ENCODE peak calls at places on chromosome 16, in nine cellular contexts. L is transverse colon, X is heart left ventricle, W is BE2C, C is cardiac muscle cell, P is GM23338, Y is fibroblast of lung, O is uterus, M is heart right ventricle. K is an unnamed sample.

GRCh38 chr16:24858219-24859041 is 12.7 kb downstream of the SLC5A11 start:
- DNase-seq in P (peak), W (peak), L (peak), Y (peak), C (peak), M (peak), X (peak), O (peak), K (no peak)

GRCh38 chr16:71428883-71429282 is 13.0 kb downstream of the TLE7 start:
- DNase-seq in Y (no peak), L (no peak), X (no peak), P (no peak), O (no peak), W (no peak), C (peak), M (no peak), K (no peak)

GRCh38 chr16:84786605-84787302 is 33.0 kb upstream of the CRISPLD2 start:
- DNase-seq in O (no peak), C (no peak), X (no peak), Y (no peak), M (no peak), L (no peak), W (no peak), P (no peak), K (no peak)

GRCh38 chr16:81583893-81584705 is 139.5 kb downstream of the CMIP start:
- DNase-seq in O (no peak), M (no peak), L (peak), C (no peak), Y (peak), X (no peak), P (no peak), W (no peak), K (no peak)

GRCh38 chr16:81526935-81527334 is 82.3 kb downstream of the CMIP start:
- DNase-seq in C (peak), Y (peak), W (no peak), P (no peak), M (peak), X (peak), O (no peak), L (no peak), K (no peak)

GRCh38 chr16:7449808-7450207 is 117.2 kb downstream of the RBFOX1 start:
- DNase-seq in W (no peak), M (no peak), C (no peak), O (no peak), L (no peak), X (no peak), Y (no peak), P (no peak), K (no peak)

GRCh38 chr16:1770328-1771071 is 843 bp downstream of the NME3 start:
- DNase-seq in P (peak), Y (peak), M (peak), O (peak), L (peak), X (peak), C (peak), W (peak), K (no peak)

GRCh38 chr16:49703494-49703893 is 152.4 kb downstream of the ZNF423 start:
- DNase-seq in L (no peak), M (no peak), P (no peak), O (no peak), Y (no peak), W (no peak), X (no peak), C (no peak), K (no peak)

GRCh38 chr16:53159781-53160436 is 105.1 kb downstream of the CHD9 start:
- DNase-seq in P (peak), C (peak), L (no peak), M (peak), W (peak), Y (peak), O (no peak), X (no peak), K (no peak)

GRCh38 chr16:10040136-10041080 is 141.8 kb downstream of the GRIN2A start:
- DNase-seq in L (no peak), O (no peak), X (no peak), C (no peak), P (peak), Y (no peak), M (no peak), W (no peak), K (no peak)

GRCh38 chr16:81266680-81267095 is 28.2 kb downstream of the BCO1 start:
- DNase-seq in X (no peak), O (no peak), W (peak), M (no peak), P (no peak), Y (no peak), C (peak), L (peak), K (no peak)

GRCh38 chr16:58098207-58099096 is 30.7 kb downstream of the CFAP20 start:
- DNase-seq in X (no peak), C (no peak), P (no peak), Y (no peak), L (no peak), M (no peak), O (no peak), W (no peak), K (peak)

GRCh38 chr16:49049191-49049590 is 232.4 kb downstream of the CBLN1 start:
- DNase-seq in P (no peak), W (no peak), O (no peak), C (no peak), M (no peak), L (no peak), X (no peak), Y (no peak), K (no peak)

GRCh38 chr16:72723781-72724180 is 324.1 kb downstream of the ZFHX3 start:
- DNase-seq in C (peak), X (no peak), W (no peak), M (no peak), L (no peak), Y (no peak), P (no peak), O (no peak), K (no peak)

GRCh38 chr16:50598256-50598894 is 50.2 kb downstream of the NKD1 start:
- DNase-seq in L (no peak), O (no peak), P (no peak), M (peak), C (no peak), W (peak), X (peak), Y (no peak), K (no peak)

GRCh38 chr16:47141773-47142468 is 1.8 kb downstream of the NETO2 start:
- DNase-seq in O (peak), Y (peak), P (peak), X (peak), C (peak), L (peak), M (peak), W (peak), K (peak)

GRCh38 chr16:47144559-47144877 is 773 bp upstream of the NETO2 start:
- DNase-seq in O (no peak), P (no peak), Y (no peak), C (no peak), X (no peak), L (no peak), W (no peak), M (no peak), K (no peak)

GRCh38 chr16:47143329-47143676 is 442 bp downstream of the NETO2 start:
- DNase-seq in L (peak), Y (peak), W (peak), P (peak), X (no peak), O (peak), C (peak), M (peak), K (no peak)

GRCh38 chr16:47142469-47143328 is 1.0 kb downstream of the NETO2 start:
- DNase-seq in X (peak), C (peak), L (peak), W (peak), Y (peak), M (peak), O (no peak), P (peak), K (no peak)

DNA sequence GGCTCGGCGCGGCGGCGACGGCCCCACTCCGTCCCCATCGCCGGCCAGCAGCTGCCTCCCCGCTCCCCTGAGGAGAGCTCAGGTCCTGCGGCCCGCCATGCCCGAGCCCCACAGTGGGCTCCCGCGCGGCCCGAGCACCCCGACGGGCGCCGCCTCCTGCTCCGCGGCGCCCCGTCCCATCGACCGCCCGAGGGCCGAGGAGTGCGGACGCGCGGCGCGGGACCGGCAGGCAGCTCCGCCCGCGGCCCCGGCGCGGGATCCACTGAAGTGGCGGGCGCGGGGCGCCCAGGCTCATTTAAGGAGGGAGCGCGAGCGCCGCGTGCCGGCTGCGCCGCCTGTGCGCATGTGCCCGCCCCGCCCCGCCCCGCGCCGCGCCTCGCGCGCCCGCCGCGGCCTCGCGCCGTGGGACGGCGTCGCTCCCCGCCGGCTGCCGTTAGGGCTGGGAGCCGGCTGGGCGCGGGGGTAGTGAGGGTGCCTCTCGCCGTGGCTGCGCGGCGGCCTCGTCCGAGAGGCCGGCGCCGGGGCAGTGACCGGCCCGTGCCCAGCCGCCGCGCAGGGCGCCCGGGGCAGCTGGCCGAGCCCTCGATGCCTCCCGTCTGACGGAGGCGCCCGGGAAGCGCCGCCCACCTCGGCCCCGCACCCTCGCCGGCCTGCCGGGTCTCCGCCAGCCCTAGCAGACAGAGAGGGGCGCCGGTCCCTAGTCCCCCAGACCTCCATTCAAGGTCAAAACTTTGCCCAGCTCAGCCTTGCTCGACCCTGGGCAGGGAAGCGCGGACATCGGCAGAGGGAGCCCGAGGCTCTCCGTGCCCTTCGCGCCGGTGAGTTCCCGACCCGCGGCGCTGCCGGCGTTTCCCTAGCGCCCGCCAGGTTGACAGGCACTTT is at the start of gene NETO2:
- DNase-seq in L (peak), W (peak), C (peak), P (peak), O (no peak), Y (peak), X (peak), M (peak), K (no peak)
- H3K4me3 ChIP-seq in L (peak), W (peak), C (peak), P (peak), O (peak), Y (peak), X (peak), M (peak), K (peak)

DNA sequence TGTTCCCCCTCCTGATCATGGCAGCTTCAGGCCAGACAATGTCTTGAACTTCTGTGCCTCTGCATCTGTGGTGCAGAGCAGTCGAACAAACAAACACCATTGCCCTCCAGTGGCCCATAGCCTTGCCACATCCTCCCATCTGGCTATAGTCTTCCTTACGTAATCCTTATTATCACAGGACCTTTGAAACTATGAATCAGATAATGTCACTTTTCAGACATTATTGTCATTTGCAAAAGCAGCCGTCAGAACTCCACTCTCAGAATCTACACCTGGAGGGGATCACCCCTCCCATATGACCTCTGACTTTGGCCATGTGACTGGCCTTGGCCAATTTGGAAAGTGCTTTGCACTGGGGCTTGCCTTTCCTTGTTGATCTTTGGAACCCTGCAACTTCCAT is 387.3 kb downstream of the MAF start:
- DNase-seq in L (peak), W (no peak), O (no peak), P (no peak), X (no peak), C (no peak), M (no peak), Y (no peak), K (no peak)
- TF ChIP-seq CTCF in L (no peak), W (no peak), O (no peak), P (no peak), X (no peak), C (no peak), M (no peak), Y (no peak), K (no peak)

DNA sequence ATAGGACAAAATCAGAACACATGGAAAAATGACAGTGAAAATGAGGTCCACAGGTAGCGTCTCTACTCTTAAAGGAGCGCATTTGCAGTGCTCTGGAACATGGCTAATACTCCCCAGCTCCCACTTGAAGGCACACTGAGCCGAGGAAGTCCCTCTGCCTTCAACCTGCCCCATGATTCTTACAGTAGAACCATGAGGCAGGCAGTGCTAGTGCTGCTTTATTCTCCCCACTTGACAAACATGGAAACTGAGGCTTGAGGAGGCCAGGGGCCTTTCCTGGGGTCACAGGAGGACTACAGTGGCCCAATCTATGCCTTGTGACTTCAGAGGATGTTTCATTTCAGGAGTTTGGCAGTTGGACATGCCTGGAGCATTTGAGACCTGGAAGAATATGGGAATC is 244.1 kb upstream of the MAF start:
- DNase-seq in O (no peak), Y (no peak), L (no peak), X (no peak), M (no peak), C (no peak), W (no peak), P (no peak), K (no peak)
- H3K4me3 ChIP-seq in O (no peak), Y (no peak), L (no peak), X (no peak), M (no peak), C (no peak), W (no peak), P (no peak), K (no peak)

DNA sequence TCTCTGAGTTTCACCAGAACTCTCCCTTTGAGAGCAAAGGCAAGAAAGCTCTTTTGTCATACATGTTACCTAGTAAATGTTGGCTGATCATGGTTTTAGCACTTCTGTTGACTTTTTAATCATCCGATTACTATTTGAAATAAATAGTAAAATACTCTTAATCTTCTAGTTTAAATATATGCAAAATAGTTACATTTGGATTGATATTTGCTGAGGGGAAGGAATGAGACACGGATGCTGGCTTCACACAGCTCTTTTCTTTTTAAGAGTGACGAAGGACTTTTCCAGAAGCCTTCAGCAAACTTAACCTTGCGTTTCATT is 9.4 kb downstream of the NFATC3 start:
- DNase-seq in P (no peak), L (no peak), M (no peak), C (no peak), W (no peak), Y (no peak), X (no peak), O (no peak), K (no peak)
- TF ChIP-seq CTCF in P (peak), L (no peak), M (no peak), C (no peak), W (no peak), Y (peak), X (no peak), O (no peak), K (no peak)

GRCh38 chr16:88779406-88780099 is 5.5 kb downstream of the PIEZO1 start:
- DNase-seq in Y (peak), P (peak), L (no peak), O (peak), M (peak), X (peak), C (peak), W (no peak), K (no peak)

GRCh38 chr16:88782454-88783390 is 2.3 kb downstream of the PIEZO1 start:
- DNase-seq in M (no peak), P (no peak), W (no peak), Y (peak), O (peak), X (no peak), L (no peak), C (peak), K (no peak)

GRCh38 chr16:88781140-88782077 is 3.6 kb downstream of the PIEZO1 start:
- DNase-seq in C (no peak), P (no peak), O (no peak), W (no peak), M (no peak), X (no peak), L (peak), Y (no peak), K (no peak)

GRCh38 chr16:88778541-88779065 is 6.4 kb downstream of the PIEZO1 start:
- DNase-seq in W (no peak), P (peak), L (no peak), C (no peak), O (no peak), Y (no peak), M (no peak), X (no peak), K (no peak)

DNA sequence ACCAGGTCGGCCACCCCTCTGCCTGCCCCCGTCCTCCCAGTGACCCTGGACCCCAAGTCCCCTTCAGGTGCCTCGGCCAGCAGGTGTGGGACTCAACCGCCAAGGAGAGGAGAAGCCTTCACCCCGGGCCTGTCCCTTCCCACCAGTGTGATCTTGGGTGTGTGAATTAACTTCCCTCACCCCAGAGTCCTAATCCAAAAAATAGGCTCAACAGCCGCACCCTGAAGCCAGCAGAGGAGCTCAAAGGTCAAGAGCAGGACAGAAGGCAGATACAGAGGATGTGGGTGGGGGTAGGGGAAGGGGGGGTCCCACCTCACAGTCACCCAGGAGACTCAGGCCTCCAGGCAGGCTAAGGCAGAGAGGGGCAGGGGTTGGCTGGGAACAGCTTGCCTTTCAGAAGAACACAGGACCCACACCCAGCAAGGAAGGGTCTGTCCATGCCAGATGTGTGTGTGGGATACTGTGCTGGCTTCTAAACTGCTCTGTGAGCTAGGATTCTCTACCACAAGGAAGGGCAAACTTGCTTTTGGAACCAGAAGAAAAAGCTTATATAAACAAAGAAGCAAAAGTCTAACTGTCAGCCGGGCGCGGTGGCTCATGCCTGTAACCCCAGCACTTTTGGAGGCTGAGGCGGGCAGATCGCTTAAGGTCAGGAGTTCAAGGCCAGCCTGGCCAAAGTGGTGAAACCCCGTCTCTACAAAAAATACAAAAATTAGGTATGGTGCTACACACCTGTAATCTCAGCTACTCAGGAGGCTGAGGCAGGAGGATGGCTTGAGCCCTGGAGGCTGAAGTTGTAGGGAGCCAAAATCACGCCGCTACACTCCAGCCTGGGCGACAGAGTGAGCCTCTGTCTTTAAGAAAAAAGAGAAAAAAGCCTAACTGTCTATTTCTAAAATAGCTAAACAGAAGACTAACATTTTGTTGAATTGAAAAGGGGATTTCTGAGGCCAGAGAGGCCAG is 4.6 kb downstream of the PIEZO1 start:
- DNase-seq in W (no peak), M (no peak), L (no peak), P (no peak), O (no peak), Y (peak), X (no peak), C (no peak), K (no peak)
- H3K4me3 ChIP-seq in W (no peak), M (no peak), L (no peak), P (no peak), O (no peak), Y (no peak), X (peak), C (no peak), K (no peak)